ENCODE peak calls at places on chromosomes 11 and 22, in six cellular contexts. G is AG09309, K is transverse colon, P is A549, T is bronchial epithelial cell, B is IMR-90. D is an unnamed sample.
A peak's percentile ranks its signal among the peaks of the same experiment; 100 is the strongest.

GRCh38 chr11:134760307-134760706 is 348.3 kb upstream of the B3GAT1 start:
- DNase-seq in B (no peak), P (no peak), K (no peak), T (no peak), G (no peak), D (no peak)

GRCh38 chr22:38970548-38970947 is 11.6 kb upstream of the APOBEC3B start:
- DNase-seq in G (no peak), K (no peak), T (no peak), B (no peak), P (no peak), D (no peak)

GRCh38 chr11:77346906-77347603 is 45.6 kb upstream of the GDPD4 start:
- DNase-seq in P (no peak), T (no peak), G (peak; percentile 81), K (no peak), B (peak; percentile 94), D (peak; percentile 97)

GRCh38 chr11:27233654-27234042 is 129.4 kb downstream of the CCDC34 start:
- DNase-seq in T (no peak), G (no peak), P (no peak), B (no peak), K (peak; percentile 9), D (no peak)

GRCh38 chr11:35259529-35259928 is 120.6 kb downstream of the CD44 start:
- DNase-seq in T (no peak), P (no peak), K (no peak), G (no peak), B (no peak), D (no peak)

GRCh38 chr22:48431014-48431413 is 1396.7 kb downstream of the BRD1 start:
- DNase-seq in P (no peak), K (no peak), G (no peak), T (no peak), B (no peak), D (no peak)

GRCh38 chr22:40281717-40282116 is 64.6 kb upstream of the ADSL start:
- DNase-seq in P (no peak), K (no peak), B (no peak), G (no peak), T (peak; percentile 33), D (no peak)

GRCh38 chr22:42324991-42325710 is 54.7 kb upstream of the TCF20 start:
- DNase-seq in P (no peak), B (no peak), G (no peak), T (no peak), K (peak; percentile 68), D (no peak)

GRCh38 chr11:100942016-100942415 is 187.6 kb downstream of the PGR start:
- DNase-seq in B (peak; percentile 45), G (no peak), P (no peak), K (peak; percentile 11), T (peak; percentile 13), D (no peak)

GRCh38 chr11:21511835-21512440 is 680.9 kb upstream of the ANO5 start:
- DNase-seq in K (peak; percentile 28), T (peak; percentile 81), G (no peak), P (peak; percentile 77), B (no peak), D (peak; percentile 40)

GRCh38 chr11:21520244-21520643 is 672.6 kb upstream of the ANO5 start:
- DNase-seq in T (no peak), K (no peak), B (no peak), G (no peak), P (no peak), D (no peak)

GRCh38 chr11:21514298-21514697 is 678.6 kb upstream of the ANO5 start:
- DNase-seq in B (no peak), G (no peak), P (peak; percentile 37), T (peak; percentile 17), K (no peak), D (no peak)
- TF ChIP-seq CTCF in B (no peak), G (no peak), P (peak; percentile 44), T (peak; percentile 48), K (no peak), D (peak; percentile 20)

GRCh38 chr11:2755071-2755470 is 55.3 kb upstream of the KCNQ1OT1 start:
- DNase-seq in G (no peak), K (no peak), T (no peak), B (no peak), P (no peak), D (no peak)
- H3K4me3 ChIP-seq in G (no peak overlapping the region), K (no peak overlapping the region), T (no peak overlapping the region), B (no peak overlapping the region), P (no peak overlapping the region), D (no peak overlapping the region)

DNA sequence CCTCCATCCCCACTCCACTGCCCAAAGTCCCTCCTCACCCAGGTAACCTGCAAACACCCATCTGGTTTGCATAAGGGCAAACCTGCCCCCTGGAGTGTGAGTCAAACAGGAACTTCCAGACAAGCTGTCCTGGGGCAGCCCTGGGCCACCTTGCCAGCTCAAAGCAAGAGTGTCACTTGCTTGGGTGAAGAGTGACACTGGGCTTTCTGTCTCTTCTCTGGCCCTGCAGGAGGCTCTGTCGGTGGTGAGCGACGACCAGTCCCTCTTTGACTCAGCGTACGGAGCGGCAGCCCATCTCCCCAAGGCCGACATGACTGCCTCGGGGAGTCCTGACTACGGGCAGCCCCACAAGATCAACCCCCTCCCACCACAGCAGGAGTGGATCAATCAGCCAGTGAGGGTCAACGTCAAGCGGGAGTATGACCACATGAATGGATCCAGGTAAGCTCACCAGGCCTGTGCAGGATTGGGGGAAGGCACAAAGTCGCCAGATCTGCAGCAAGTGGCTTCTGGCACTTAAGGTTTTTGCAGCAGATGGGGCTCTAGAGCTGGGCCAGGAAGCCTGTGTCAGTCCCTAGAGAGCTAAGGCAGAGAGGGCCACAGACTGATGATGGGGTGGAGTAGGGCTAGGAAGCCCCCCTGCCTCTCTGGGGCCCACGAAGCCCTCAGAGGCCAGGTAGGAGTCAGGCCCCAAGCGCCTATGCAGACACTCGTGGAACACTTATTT is 64.2 kb downstream of the FLI1 start:
- DNase-seq in T (no peak), P (no peak), B (no peak), G (no peak), K (peak; percentile 46), D (no peak)
- TF ChIP-seq CTCF in T (peak; percentile 1), P (no peak), B (no peak), G (no peak), K (no peak), D (no peak)

DNA sequence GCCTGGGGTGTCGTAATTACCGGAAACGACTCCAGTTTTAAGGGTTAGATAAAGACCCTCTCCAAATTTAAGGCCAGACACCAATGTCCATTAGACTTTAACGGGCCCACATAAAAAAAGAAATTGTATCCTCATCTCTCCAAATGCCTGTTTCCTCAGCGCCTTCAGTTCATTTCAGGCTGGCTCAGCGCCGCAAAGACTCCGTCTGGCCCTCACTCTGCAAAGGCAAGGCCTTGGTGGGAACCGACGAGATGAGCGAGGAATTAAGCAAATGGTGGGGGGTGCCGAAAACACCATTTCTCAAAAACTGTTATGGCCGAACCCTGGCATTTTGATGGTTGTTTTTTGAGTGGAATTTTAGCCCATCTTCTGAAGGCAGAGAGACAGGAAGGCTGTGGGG is 15.7 kb downstream of the MN1 start:
- DNase-seq in T (no peak), G (no peak), B (no peak), K (no peak), P (no peak), D (no peak)
- H3K4me3 ChIP-seq in T (no peak overlapping the region), G (no peak overlapping the region), B (no peak overlapping the region), K (no peak overlapping the region), P (no peak overlapping the region), D (peak overlapping the region; percentile 15)

DNA sequence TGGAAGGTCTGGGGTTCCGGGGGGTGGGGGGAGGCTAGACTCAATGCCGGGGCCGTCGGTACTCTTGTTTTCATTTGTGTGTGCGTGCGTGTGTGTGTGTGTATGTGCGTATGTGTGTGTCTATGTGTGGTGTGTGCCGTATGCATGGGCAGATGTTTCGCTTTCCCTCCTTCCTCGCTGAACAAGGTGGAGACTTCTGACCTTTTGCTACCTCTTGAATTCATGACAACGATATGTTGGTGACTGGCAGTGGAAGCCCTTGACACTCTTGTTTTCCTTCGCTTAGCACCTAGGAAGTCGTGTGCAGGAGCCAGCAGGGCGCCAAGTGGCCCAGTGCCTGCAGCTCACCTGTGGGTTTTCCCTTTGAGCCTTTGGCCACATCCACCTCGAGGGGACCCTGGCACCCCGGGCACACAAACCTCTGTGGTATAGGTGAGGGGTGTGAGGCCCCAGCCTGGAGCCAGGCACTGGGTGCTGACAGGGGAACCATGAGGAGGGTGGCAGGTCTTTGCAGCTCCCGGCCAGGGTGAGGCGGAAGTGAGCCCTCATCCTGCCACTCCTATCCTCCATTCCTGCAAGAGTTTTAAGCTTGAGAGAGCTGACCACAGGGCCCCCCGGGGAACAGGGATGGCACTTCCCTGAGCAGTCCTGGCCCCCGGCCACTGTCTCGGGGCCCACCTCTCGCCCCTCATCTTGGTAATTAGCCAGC is 19.3 kb upstream of the TMEM191C start:
- DNase-seq in T (no peak), B (no peak), P (peak; percentile 30), K (no peak), G (no peak), D (no peak)
- TF ChIP-seq CTCF in T (peak; percentile 20), B (no peak), P (no peak), K (no peak), G (peak; percentile 1), D (peak; percentile 14)

GRCh38 chr11:94838027-94838610 is 70.0 kb downstream of the AMOTL1 start:
- DNase-seq in B (no peak), T (no peak), K (no peak), G (no peak), P (peak; percentile 43), D (no peak)

GRCh38 chr11:94837317-94837716 is 69.2 kb downstream of the AMOTL1 start:
- DNase-seq in P (no peak), K (no peak), B (no peak), T (no peak), G (no peak), D (no peak)

GRCh38 chr11:94835571-94835970 is 67.4 kb downstream of the AMOTL1 start:
- DNase-seq in P (no peak), T (peak; percentile 59), K (no peak), B (peak; percentile 70), G (no peak), D (no peak)

GRCh38 chr11:94844031-94844430 is 75.9 kb downstream of the AMOTL1 start:
- DNase-seq in K (no peak), G (no peak), T (no peak), B (no peak), P (no peak), D (no peak)

GRCh38 chr11:94840209-94840608 is 72.1 kb downstream of the AMOTL1 start:
- DNase-seq in T (no peak), G (no peak), P (no peak), K (no peak), B (peak; percentile 11), D (no peak)
- H3K4me3 ChIP-seq in T (no peak overlapping the region), G (no peak overlapping the region), P (no peak overlapping the region), K (no peak overlapping the region), B (no peak overlapping the region), D (no peak overlapping the region)

GRCh38 chr11:8070417-8071101 is 10.5 kb upstream of the TUB start:
- DNase-seq in T (peak; percentile 34), B (peak; percentile 61), P (peak; percentile 34), G (no peak), K (no peak), D (no peak)
- TF ChIP-seq CTCF in T (no peak), B (peak; percentile 62), P (peak; percentile 28), G (peak; percentile 43), K (peak; percentile 11), D (peak; percentile 48)